ENCODE peak calls at places on chromosomes 1 and 21, in six cellular contexts. I is HCT116, G is H1, V is K562, L is HepG2, Z is GM12878. A is an unnamed sample.

GRCh38 chr1:216805233-216805632 is 82.0 kb upstream of the ESRRG start:
- DNase-seq in I (no peak), G (no peak), V (no peak), L (no peak), Z (no peak), A (no peak)

GRCh38 chr1:44405804-44406743 is 1.0 kb downstream of the RNF220 start:
- DNase-seq in I (no peak), G (peak; percentile 77), V (no peak), L (peak; percentile 10), Z (no peak), A (no peak)

GRCh38 chr1:202848191-202848542 is 37.4 kb downstream of the PCAT6 start:
- DNase-seq in I (no peak), G (no peak), V (no peak), L (no peak), Z (peak; percentile 19), A (no peak)

GRCh38 chr1:173473599-173474011 is 3.5 kb upstream of the PRDX6 start:
- DNase-seq in I (peak; percentile 29), G (no peak), V (peak; percentile 4), L (no peak), Z (no peak), A (no peak)

GRCh38 chr1:26297791-26298124 is 8.7 kb downstream of the UBXN11 start:
- DNase-seq in I (no peak), G (no peak), V (no peak), L (no peak), Z (no peak), A (no peak)

GRCh38 chr1:155320252-155320651 is 442 bp upstream of the RUSC1 start:
- DNase-seq in I (no peak), G (no peak), V (no peak), L (no peak), Z (no peak), A (no peak)

GRCh38 chr21:25183577-25183976 is 423.7 kb downstream of the MRPL39 start:
- DNase-seq in I (no peak), G (no peak), V (no peak), L (no peak), Z (no peak), A (no peak)

GRCh38 chr1:184025242-184025675 is 12.3 kb downstream of the COLGALT2 start:
- DNase-seq in I (no peak), G (no peak), V (no peak), L (peak; percentile 80), Z (no peak), A (peak; percentile 68)

GRCh38 chr1:26602378-26602959 is 72.9 kb downstream of the RPS6KA1 start:
- DNase-seq in I (peak; percentile 51), G (no peak), V (peak; percentile 77), L (peak; percentile 52), Z (no peak), A (no peak)

GRCh38 chr21:15061747-15062146 is 3.1 kb downstream of the NRIP1 start:
- DNase-seq in I (no peak), G (no peak), V (no peak), L (no peak), Z (no peak), A (no peak)

GRCh38 chr1:19694298-19694697 is 29.6 kb downstream of the HTR6 start:
- DNase-seq in I (no peak), G (no peak), V (no peak), L (no peak), Z (no peak), A (no peak)

GRCh38 chr1:162040657-162041056 is 17.0 kb upstream of the OLFML2B start:
- DNase-seq in I (peak; percentile 34), G (no peak), V (no peak), L (peak; percentile 12), Z (no peak), A (peak; percentile 50)

GRCh38 chr1:8516793-8517556 is 199.1 kb downstream of the SLC45A1 start:
- DNase-seq in I (no peak), G (no peak), V (peak; percentile 25), L (no peak), Z (no peak), A (no peak)

GRCh38 chr1:25890249-25891034 is 14.9 kb upstream of the PAQR7 start:
- DNase-seq in I (peak; percentile 96), G (no peak), V (no peak), L (peak; percentile 50), Z (no peak), A (no peak)

GRCh38 chr1:38527373-38527966 is 332.1 kb downstream of the RRAGC start:
- DNase-seq in I (peak; percentile 37), G (no peak), V (peak; percentile 59), L (no peak), Z (peak; percentile 83), A (no peak)

GRCh38 chr1:226882187-226882586 is 11.8 kb downstream of the PSEN2 start:
- DNase-seq in I (no peak), G (no peak), V (no peak), L (no peak), Z (no peak), A (no peak)

GRCh38 chr1:52662645-52663313 is 29.8 kb downstream of the SHISAL2A start:
- DNase-seq in I (peak; percentile 31), G (peak; percentile 75), V (no peak), L (peak; percentile 57), Z (no peak), A (peak; percentile 91)

GRCh38 chr1:179807691-179808485 is 64.8 kb downstream of the FAM163A start:
- DNase-seq in I (no peak), G (no peak), V (no peak), L (peak; percentile 18), Z (no peak), A (no peak)

GRCh38 chr1:56967900-56968832 is 2.4 kb upstream of the C8B start:
- DNase-seq in I (peak; percentile 7), G (peak; percentile 93), V (peak; percentile 73), L (peak; percentile 58), Z (no peak), A (peak; percentile 39)

GRCh38 chr21:15224346-15225086 is 159.7 kb upstream of the NRIP1 start:
- DNase-seq in I (peak; percentile 56), G (no peak), V (no peak), L (no peak), Z (no peak), A (no peak)

GRCh38 chr1:201419737-201420607 is 1.6 kb downstream of the TNNI1 start:
- DNase-seq in I (no peak), G (no peak), V (no peak), L (no peak), Z (no peak), A (no peak)

GRCh38 chr1:111776397-111776796 is 20.7 kb downstream of the DDX20 start:
- DNase-seq in I (no peak), G (no peak), V (no peak), L (no peak), Z (no peak), A (no peak)

GRCh38 chr1:25148673-25149300 is 83.5 kb downstream of the SYF2 start:
- DNase-seq in I (no peak), G (peak; percentile 49), V (no peak), L (peak; percentile 27), Z (no peak), A (peak; percentile 36)

GRCh38 chr1:93447481-93448291 is at the start of gene FNBP1L:
- DNase-seq in I (no peak), G (peak; percentile 93), V (peak; percentile 92), L (peak; percentile 65), Z (no peak), A (peak; percentile 75)

GRCh38 chr1:34188985-34189384 is 12.3 kb downstream of the C1orf94 start:
- DNase-seq in I (no peak), G (no peak), V (no peak), L (no peak), Z (no peak), A (no peak)

GRCh38 chr21:45874716-45875415 is 106.7 kb upstream of the COL6A1 start:
- DNase-seq in I (no peak), G (no peak), V (no peak), L (peak; percentile 9), Z (no peak), A (no peak)
- TF ChIP-seq ZNF274 in I (no peak), G (no peak), V (no peak), L (no peak), Z (no peak), A (no peak)

GRCh38 chr1:23481026-23481597 is 2.9 kb downstream of the ASAP3 start:
- DNase-seq in I (no peak), G (no peak), V (no peak), L (no peak), Z (no peak), A (no peak)

GRCh38 chr1:23485002-23485332 is 988 bp upstream of the ASAP3 start:
- DNase-seq in I (no peak), G (no peak), V (peak; percentile 40), L (no peak), Z (no peak), A (no peak)

GRCh38 chr1:23481904-23482303 is 2.1 kb downstream of the ASAP3 start:
- DNase-seq in I (no peak), G (no peak), V (no peak), L (no peak), Z (no peak), A (no peak)

GRCh38 chr1:23483327-23484252 is at the start of gene ASAP3:
- DNase-seq in I (no peak), G (peak; percentile 77), V (no peak), L (peak; percentile 17), Z (no peak), A (peak; percentile 40)

DNA sequence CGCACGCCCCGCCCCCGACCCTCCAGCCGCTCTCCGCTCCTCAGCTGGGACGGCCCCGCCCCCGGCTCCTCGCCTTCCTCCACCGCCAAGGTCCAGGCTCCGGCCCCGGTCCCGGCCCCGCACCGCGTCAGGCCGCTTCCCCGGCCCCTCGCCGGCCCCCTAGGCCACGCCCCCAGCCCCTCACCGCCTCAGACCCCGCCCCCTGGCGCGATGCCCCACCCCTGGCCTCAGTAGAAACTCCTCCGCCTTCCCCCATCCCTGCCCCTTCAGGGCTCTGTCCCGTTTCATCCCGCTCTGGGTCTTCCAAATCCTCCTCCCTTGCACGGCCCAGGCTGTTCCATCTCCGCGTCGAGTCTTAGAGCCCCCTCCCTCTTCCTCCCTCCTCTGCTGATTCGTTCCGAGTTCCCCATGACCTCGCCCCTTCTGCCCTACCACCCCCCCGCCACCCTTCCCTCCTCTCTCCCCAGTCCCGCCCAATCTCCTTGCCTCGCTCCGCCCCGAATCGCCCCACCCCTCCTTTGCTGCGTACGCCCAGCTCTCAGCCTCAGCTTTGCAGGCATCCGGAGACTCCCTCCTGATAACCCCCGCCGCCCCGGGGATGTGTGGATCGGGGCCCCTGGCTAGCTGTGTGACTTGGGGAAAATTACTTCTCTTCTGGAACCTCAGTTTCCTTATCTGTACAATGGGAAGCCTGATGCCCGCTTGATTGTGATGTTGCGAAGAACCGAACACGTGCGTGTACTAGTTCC is 448 bp upstream of the ASAP3 start:
- DNase-seq in I (peak; percentile 69), G (peak; percentile 93), V (peak; percentile 98), L (peak; percentile 76), Z (peak; percentile 30), A (peak; percentile 75)
- H3K9ac ChIP-seq in I (peak overlapping the region; percentile 65), G (no peak overlapping the region), V (peak overlapping the region; percentile 38), L (no peak overlapping the region), Z (no peak overlapping the region), A (peak overlapping the region; percentile 56)

GRCh38 chr1:2927995-2928732 is 93.1 kb upstream of the ACTRT2 start:
- DNase-seq in I (no peak), G (no peak), V (no peak), L (no peak), Z (no peak), A (no peak)
- H3K9me3 ChIP-seq in I (no peaks in the 10 kb centered on the region), G (peaks cover 80% of the 10 kb centered on the region), V (no peaks in the 10 kb centered on the region), L (no peaks in the 10 kb centered on the region), Z (no peaks in the 10 kb centered on the region), A (no peaks in the 10 kb centered on the region)

DNA sequence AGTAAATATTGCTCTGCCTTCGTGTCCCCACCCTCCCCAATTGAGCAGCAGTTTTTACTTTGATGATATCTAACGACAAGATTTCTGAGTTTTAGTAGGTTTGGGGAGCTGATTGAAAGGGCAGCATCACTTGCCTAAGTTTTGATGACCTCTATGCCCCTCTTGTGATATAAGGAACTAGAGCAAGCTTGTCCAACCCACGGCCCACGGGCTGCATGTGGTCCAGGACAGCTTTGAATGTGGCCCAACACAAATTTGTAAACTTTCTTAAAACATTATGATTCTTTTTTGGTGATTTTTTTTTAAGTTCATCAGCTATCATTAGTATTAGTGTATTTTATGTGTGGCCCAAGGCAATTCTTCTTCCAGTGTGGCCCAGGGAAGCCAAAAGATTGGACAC is 1.6 kb downstream of the CNIH4 start:
- DNase-seq in I (no peak), G (no peak), V (no peak), L (no peak), Z (no peak), A (no peak)
- TF ChIP-seq ZNF274 in I (no peak), G (no peak), V (no peak), L (no peak), Z (no peak), A (no peak)

A was measured in NT2/D1.